ENCODE peak calls at places on chromosomes 5 and 9, in eight cellular contexts. One of them, this sample, is unnamed.

GRCh38 chr9:124122813-124123462 is 111.4 kb downstream of the LHX2 start:
- DNase-seq in colonic mucosa: no peak
- DNase-seq in brain microvascular endothelial cell: no peak
- DNase-seq in left ventricle myocardium inferior: no peak
- DNase-seq in stomach: no peak
- DNase-seq in body of pancreas: no peak
- DNase-seq in cardiac fibroblast: peak
- DNase-seq in natural killer cell: no peak
- DNase-seq in this sample: no peak

GRCh38 chr9:123513554-123513953 is 157.6 kb downstream of the CRB2 start:
- DNase-seq in colonic mucosa: no peak
- DNase-seq in brain microvascular endothelial cell: no peak
- DNase-seq in left ventricle myocardium inferior: no peak
- DNase-seq in stomach: no peak
- DNase-seq in body of pancreas: no peak
- DNase-seq in cardiac fibroblast: no peak
- DNase-seq in natural killer cell: no peak
- DNase-seq in this sample: no peak

GRCh38 chr5:174532453-174533126 is 191.8 kb upstream of the MSX2 start:
- DNase-seq in colonic mucosa: peak
- DNase-seq in brain microvascular endothelial cell: peak
- DNase-seq in left ventricle myocardium inferior: peak
- DNase-seq in stomach: peak
- DNase-seq in body of pancreas: peak
- DNase-seq in cardiac fibroblast: peak
- DNase-seq in natural killer cell: no peak
- DNase-seq in this sample: peak

GRCh38 chr5:97425511-97425910 is 242.5 kb upstream of the RIOK2 start:
- DNase-seq in colonic mucosa: no peak
- DNase-seq in brain microvascular endothelial cell: peak
- DNase-seq in left ventricle myocardium inferior: no peak
- DNase-seq in stomach: no peak
- DNase-seq in body of pancreas: no peak
- DNase-seq in cardiac fibroblast: peak
- DNase-seq in natural killer cell: no peak
- DNase-seq in this sample: no peak

GRCh38 chr5:53418844-53419243 is 61.6 kb upstream of the FST start:
- DNase-seq in colonic mucosa: no peak
- DNase-seq in brain microvascular endothelial cell: peak
- DNase-seq in left ventricle myocardium inferior: no peak
- DNase-seq in stomach: no peak
- DNase-seq in body of pancreas: no peak
- DNase-seq in cardiac fibroblast: peak
- DNase-seq in natural killer cell: no peak
- DNase-seq in this sample: no peak

GRCh38 chr5:173281910-173282309 is 46.3 kb downstream of the STC2 start:
- DNase-seq in colonic mucosa: no peak
- DNase-seq in brain microvascular endothelial cell: no peak
- DNase-seq in left ventricle myocardium inferior: no peak
- DNase-seq in stomach: no peak
- DNase-seq in body of pancreas: no peak
- DNase-seq in cardiac fibroblast: peak
- DNase-seq in natural killer cell: no peak
- DNase-seq in this sample: no peak

GRCh38 chr9:7760014-7760415 is 39.6 kb downstream of the DMAC1 start:
- DNase-seq in colonic mucosa: no peak
- DNase-seq in brain microvascular endothelial cell: no peak
- DNase-seq in left ventricle myocardium inferior: peak
- DNase-seq in stomach: no peak
- DNase-seq in body of pancreas: no peak
- DNase-seq in cardiac fibroblast: peak
- DNase-seq in natural killer cell: no peak
- DNase-seq in this sample: no peak

GRCh38 chr9:136385015-136385414 is 11.5 kb upstream of the CARD9 start:
- DNase-seq in colonic mucosa: no peak
- DNase-seq in brain microvascular endothelial cell: no peak
- DNase-seq in left ventricle myocardium inferior: no peak
- DNase-seq in stomach: no peak
- DNase-seq in body of pancreas: no peak
- DNase-seq in cardiac fibroblast: no peak
- DNase-seq in natural killer cell: no peak
- DNase-seq in this sample: no peak

GRCh38 chr9:114153761-114154596 is 1.4 kb upstream of the COL27A1 start:
- DNase-seq in colonic mucosa: no peak
- DNase-seq in brain microvascular endothelial cell: no peak
- DNase-seq in left ventricle myocardium inferior: no peak
- DNase-seq in stomach: peak
- DNase-seq in body of pancreas: peak
- DNase-seq in cardiac fibroblast: no peak
- DNase-seq in natural killer cell: no peak
- DNase-seq in this sample: peak

GRCh38 chr9:102551346-102551745 is 443.8 kb upstream of the CYLC2 start:
- DNase-seq in colonic mucosa: no peak
- DNase-seq in brain microvascular endothelial cell: no peak
- DNase-seq in left ventricle myocardium inferior: no peak
- DNase-seq in stomach: no peak
- DNase-seq in body of pancreas: no peak
- DNase-seq in cardiac fibroblast: no peak
- DNase-seq in natural killer cell: no peak
- DNase-seq in this sample: no peak

GRCh38 chr9:124218438-124219289 is 39.1 kb upstream of the NEK6 start:
- DNase-seq in colonic mucosa: peak
- DNase-seq in brain microvascular endothelial cell: peak
- DNase-seq in left ventricle myocardium inferior: no peak
- DNase-seq in stomach: peak
- DNase-seq in body of pancreas: peak
- DNase-seq in cardiac fibroblast: peak
- DNase-seq in natural killer cell: peak
- DNase-seq in this sample: no peak

GRCh38 chr5:175464414-175465233 is 13.7 kb upstream of the SFXN1 start:
- DNase-seq in colonic mucosa: peak
- DNase-seq in brain microvascular endothelial cell: peak
- DNase-seq in left ventricle myocardium inferior: no peak
- DNase-seq in stomach: peak
- DNase-seq in body of pancreas: peak
- DNase-seq in cardiac fibroblast: peak
- DNase-seq in natural killer cell: no peak
- DNase-seq in this sample: peak

GRCh38 chr9:131769361-131769760 is 29.5 kb upstream of the RAPGEF1 start:
- DNase-seq in colonic mucosa: no peak
- DNase-seq in brain microvascular endothelial cell: no peak
- DNase-seq in left ventricle myocardium inferior: no peak
- DNase-seq in stomach: no peak
- DNase-seq in body of pancreas: no peak
- DNase-seq in cardiac fibroblast: no peak
- DNase-seq in natural killer cell: no peak
- DNase-seq in this sample: no peak

GRCh38 chr9:136886610-136887597 is 588 bp downstream of the TRAF2 start:
- DNase-seq in colonic mucosa: no peak
- DNase-seq in brain microvascular endothelial cell: no peak
- DNase-seq in left ventricle myocardium inferior: no peak
- DNase-seq in stomach: no peak
- DNase-seq in body of pancreas: peak
- DNase-seq in cardiac fibroblast: peak
- DNase-seq in natural killer cell: no peak
- DNase-seq in this sample: peak

GRCh38 chr5:14327624-14328023 is 184.5 kb downstream of the TRIO start:
- DNase-seq in colonic mucosa: no peak
- DNase-seq in brain microvascular endothelial cell: peak
- DNase-seq in left ventricle myocardium inferior: no peak
- DNase-seq in stomach: no peak
- DNase-seq in body of pancreas: no peak
- DNase-seq in cardiac fibroblast: peak
- DNase-seq in natural killer cell: no peak
- DNase-seq in this sample: no peak

GRCh38 chr5:14325369-14325768 is 182.2 kb downstream of the TRIO start:
- DNase-seq in colonic mucosa: no peak
- DNase-seq in brain microvascular endothelial cell: no peak
- DNase-seq in left ventricle myocardium inferior: no peak
- DNase-seq in stomach: no peak
- DNase-seq in body of pancreas: no peak
- DNase-seq in cardiac fibroblast: no peak
- DNase-seq in natural killer cell: no peak
- DNase-seq in this sample: no peak

GRCh38 chr5:14323466-14323865 is 180.3 kb downstream of the TRIO start:
- DNase-seq in colonic mucosa: no peak
- DNase-seq in brain microvascular endothelial cell: no peak
- DNase-seq in left ventricle myocardium inferior: no peak
- DNase-seq in stomach: no peak
- DNase-seq in body of pancreas: no peak
- DNase-seq in cardiac fibroblast: no peak
- DNase-seq in natural killer cell: no peak
- DNase-seq in this sample: no peak

GRCh38 chr5:14328144-14328543 is 185.0 kb downstream of the TRIO start:
- DNase-seq in colonic mucosa: no peak
- DNase-seq in brain microvascular endothelial cell: no peak
- DNase-seq in left ventricle myocardium inferior: no peak
- DNase-seq in stomach: no peak
- DNase-seq in body of pancreas: no peak
- DNase-seq in cardiac fibroblast: no peak
- DNase-seq in natural killer cell: no peak
- DNase-seq in this sample: no peak

GRCh38 chr5:14326035-14326909 is 183.1 kb downstream of the TRIO start:
- DNase-seq in colonic mucosa: no peak
- DNase-seq in brain microvascular endothelial cell: no peak
- DNase-seq in left ventricle myocardium inferior: no peak
- DNase-seq in stomach: no peak
- DNase-seq in body of pancreas: no peak
- DNase-seq in cardiac fibroblast: no peak
- DNase-seq in natural killer cell: no peak
- DNase-seq in this sample: no peak
- TF ChIP-seq CTCF in colonic mucosa: peak
- TF ChIP-seq CTCF in brain microvascular endothelial cell: peak
- TF ChIP-seq CTCF in left ventricle myocardium inferior: peak
- TF ChIP-seq CTCF in stomach: no peak
- TF ChIP-seq CTCF in body of pancreas: peak
- TF ChIP-seq CTCF in cardiac fibroblast: peak
- TF ChIP-seq CTCF in natural killer cell: no peak
- TF ChIP-seq CTCF in this sample: peak

GRCh38 chr5:10500669-10501068 is 59.0 kb downstream of the ROPN1L start:
- DNase-seq in colonic mucosa: no peak
- DNase-seq in brain microvascular endothelial cell: no peak
- DNase-seq in left ventricle myocardium inferior: no peak
- DNase-seq in stomach: no peak
- DNase-seq in body of pancreas: no peak
- DNase-seq in cardiac fibroblast: no peak
- DNase-seq in natural killer cell: no peak
- DNase-seq in this sample: no peak

GRCh38 chr5:10501554-10502075 is 59.9 kb downstream of the ROPN1L start:
- DNase-seq in colonic mucosa: no peak
- DNase-seq in brain microvascular endothelial cell: no peak
- DNase-seq in left ventricle myocardium inferior: no peak
- DNase-seq in stomach: no peak
- DNase-seq in body of pancreas: no peak
- DNase-seq in cardiac fibroblast: no peak
- DNase-seq in natural killer cell: no peak
- DNase-seq in this sample: no peak

GRCh38 chr5:10499066-10499465 is 57.4 kb downstream of the ROPN1L start:
- DNase-seq in colonic mucosa: no peak
- DNase-seq in brain microvascular endothelial cell: no peak
- DNase-seq in left ventricle myocardium inferior: no peak
- DNase-seq in stomach: no peak
- DNase-seq in body of pancreas: no peak
- DNase-seq in cardiac fibroblast: no peak
- DNase-seq in natural killer cell: no peak
- DNase-seq in this sample: no peak

GRCh38 chr5:10499776-10500175 is 58.1 kb downstream of the ROPN1L start:
- DNase-seq in colonic mucosa: no peak
- DNase-seq in brain microvascular endothelial cell: no peak
- DNase-seq in left ventricle myocardium inferior: no peak
- DNase-seq in stomach: no peak
- DNase-seq in body of pancreas: no peak
- DNase-seq in cardiac fibroblast: no peak
- DNase-seq in natural killer cell: no peak
- DNase-seq in this sample: no peak

GRCh38 chr5:10498350-10498749 is 56.7 kb downstream of the ROPN1L start:
- DNase-seq in colonic mucosa: no peak
- DNase-seq in brain microvascular endothelial cell: no peak
- DNase-seq in left ventricle myocardium inferior: no peak
- DNase-seq in stomach: no peak
- DNase-seq in body of pancreas: no peak
- DNase-seq in cardiac fibroblast: no peak
- DNase-seq in natural killer cell: no peak
- DNase-seq in this sample: no peak
- TF ChIP-seq CTCF in colonic mucosa: no peak
- TF ChIP-seq CTCF in brain microvascular endothelial cell: peak
- TF ChIP-seq CTCF in left ventricle myocardium inferior: no peak
- TF ChIP-seq CTCF in stomach: no peak
- TF ChIP-seq CTCF in body of pancreas: no peak
- TF ChIP-seq CTCF in cardiac fibroblast: no peak
- TF ChIP-seq CTCF in natural killer cell: no peak
- TF ChIP-seq CTCF in this sample: no peak

DNA sequence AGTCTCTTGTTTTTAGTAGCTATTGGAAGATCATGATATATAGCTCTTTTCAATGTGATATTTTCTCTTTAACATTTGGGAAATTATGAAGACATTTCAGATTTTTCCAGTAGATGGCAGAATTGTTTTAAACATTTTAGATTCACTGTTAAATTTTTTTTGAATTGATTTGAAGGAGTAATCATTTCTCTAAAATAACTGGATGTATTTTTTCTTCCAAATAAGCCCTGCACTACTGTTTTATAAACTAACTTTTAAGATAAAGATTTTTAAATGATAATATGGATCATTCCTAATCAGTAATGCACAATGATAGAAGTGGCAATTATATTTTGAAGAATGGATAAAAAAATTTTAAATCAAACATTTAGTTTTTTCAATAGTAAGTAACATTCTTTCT is 14.2 kb downstream of the NDUFAF2 start:
- DNase-seq in colonic mucosa: no peak
- DNase-seq in brain microvascular endothelial cell: no peak
- DNase-seq in left ventricle myocardium inferior: no peak
- DNase-seq in stomach: no peak
- DNase-seq in body of pancreas: no peak
- DNase-seq in cardiac fibroblast: peak
- DNase-seq in natural killer cell: no peak
- DNase-seq in this sample: no peak
- TF ChIP-seq CTCF in colonic mucosa: no peak
- TF ChIP-seq CTCF in brain microvascular endothelial cell: no peak
- TF ChIP-seq CTCF in left ventricle myocardium inferior: peak
- TF ChIP-seq CTCF in stomach: no peak
- TF ChIP-seq CTCF in body of pancreas: peak
- TF ChIP-seq CTCF in cardiac fibroblast: no peak
- TF ChIP-seq CTCF in natural killer cell: no peak
- TF ChIP-seq CTCF in this sample: peak

GRCh38 chr9:125338929-125339328 is 77.3 kb downstream of the GAPVD1 start:
- DNase-seq in colonic mucosa: no peak
- DNase-seq in brain microvascular endothelial cell: no peak
- DNase-seq in left ventricle myocardium inferior: no peak
- DNase-seq in stomach: no peak
- DNase-seq in body of pancreas: no peak
- DNase-seq in cardiac fibroblast: no peak
- DNase-seq in natural killer cell: no peak
- DNase-seq in this sample: no peak

GRCh38 chr9:125332527-125332926 is 70.9 kb downstream of the GAPVD1 start:
- DNase-seq in colonic mucosa: no peak
- DNase-seq in brain microvascular endothelial cell: no peak
- DNase-seq in left ventricle myocardium inferior: no peak
- DNase-seq in stomach: no peak
- DNase-seq in body of pancreas: no peak
- DNase-seq in cardiac fibroblast: no peak
- DNase-seq in natural killer cell: no peak
- DNase-seq in this sample: no peak

GRCh38 chr9:125341566-125341965 is 79.9 kb downstream of the GAPVD1 start:
- DNase-seq in colonic mucosa: no peak
- DNase-seq in brain microvascular endothelial cell: no peak
- DNase-seq in left ventricle myocardium inferior: no peak
- DNase-seq in stomach: no peak
- DNase-seq in body of pancreas: no peak
- DNase-seq in cardiac fibroblast: no peak
- DNase-seq in natural killer cell: no peak
- DNase-seq in this sample: no peak

GRCh38 chr9:125337282-125337681 is 75.7 kb downstream of the GAPVD1 start:
- DNase-seq in colonic mucosa: no peak
- DNase-seq in brain microvascular endothelial cell: no peak
- DNase-seq in left ventricle myocardium inferior: no peak
- DNase-seq in stomach: no peak
- DNase-seq in body of pancreas: no peak
- DNase-seq in cardiac fibroblast: no peak
- DNase-seq in natural killer cell: no peak
- DNase-seq in this sample: no peak
- TF ChIP-seq CTCF in colonic mucosa: no peak
- TF ChIP-seq CTCF in brain microvascular endothelial cell: peak
- TF ChIP-seq CTCF in left ventricle myocardium inferior: no peak
- TF ChIP-seq CTCF in stomach: no peak
- TF ChIP-seq CTCF in body of pancreas: no peak
- TF ChIP-seq CTCF in cardiac fibroblast: no peak
- TF ChIP-seq CTCF in natural killer cell: no peak
- TF ChIP-seq CTCF in this sample: peak

This sample was measured in progenitor cell of endocrine pancreas.